ENCODE peak calls at places on chromosomes 5 and 9, in eight cellular contexts. V is uterus, Z is A549, O is RWPE1, L is AG04450, S is neural crest cell, E is osteoblast, T is heart left ventricle. U is an unnamed sample.

GRCh38 chr9:104386425-104387069 is 117.5 kb upstream of the OR13F1 start:
- DNase-seq in V (no peak), Z (peak; percentile 23), O (peak; percentile 64), L (no peak), S (no peak), E (peak; percentile 64), T (no peak), U (no peak)

GRCh38 chr9:87067426-87067825 is 120.1 kb upstream of the GAS1 start:
- DNase-seq in V (no peak), Z (no peak), O (no peak), L (no peak), S (no peak), E (no peak), T (no peak), U (no peak)

GRCh38 chr5:44603496-44604272 is 205.1 kb upstream of the MRPS30 start:
- DNase-seq in V (no peak), Z (no peak), O (no peak), L (no peak), S (no peak), E (no peak), T (peak; percentile 10), U (no peak)

GRCh38 chr5:130871346-130872086 is 293.5 kb downstream of the HINT1 start:
- DNase-seq in V (no peak), Z (peak; percentile 11), O (peak; percentile 35), L (no peak), S (peak; percentile 25), E (no peak), T (peak; percentile 49), U (peak; percentile 6)

GRCh38 chr5:149631506-149631905 is 50.2 kb downstream of the ARHGEF37 start:
- DNase-seq in V (no peak), Z (no peak), O (no peak), L (no peak), S (no peak), E (no peak), T (no peak), U (no peak)

GRCh38 chr5:72107874-72108199 is 562 bp downstream of the MAP1B start:
- DNase-seq in V (no peak), Z (peak; percentile 35), O (peak; percentile 34), L (no peak), S (no peak), E (peak; percentile 87), T (peak; percentile 28), U (peak; percentile 51)

GRCh38 chr5:123881791-123882244 is 369.8 kb downstream of the CSNK1G3 start:
- DNase-seq in V (no peak), Z (no peak), O (peak; percentile 32), L (no peak), S (no peak), E (no peak), T (no peak), U (no peak)

GRCh38 chr5:4639959-4640358 is 500.2 kb upstream of the ADAMTS16 start:
- DNase-seq in V (no peak), Z (no peak), O (no peak), L (no peak), S (no peak), E (no peak), T (no peak), U (no peak)

GRCh38 chr5:1526681-1527131 is 2.9 kb upstream of the LPCAT1 start:
- DNase-seq in V (peak; percentile 7), Z (no peak), O (no peak), L (no peak), S (no peak), E (peak; percentile 76), T (peak; percentile 13), U (no peak)

GRCh38 chr9:85740821-85741111 is 988 bp downstream of the AGTPBP1 start:
- DNase-seq in V (no peak), Z (no peak), O (peak; percentile 21), L (no peak), S (no peak), E (no peak), T (no peak), U (no peak)

GRCh38 chr9:134678671-134679443 is 37.3 kb downstream of the COL5A1 start:
- DNase-seq in V (no peak), Z (no peak), O (no peak), L (no peak), S (no peak), E (peak; percentile 56), T (no peak), U (no peak)

GRCh38 chr5:83721878-83722779 is 1.5 kb upstream of the HAPLN1 start:
- DNase-seq in V (no peak), Z (peak; percentile 67), O (peak; percentile 78), L (peak; percentile 11), S (peak; percentile 65), E (peak; percentile 96), T (peak; percentile 77), U (peak; percentile 78)

GRCh38 chr5:41921874-41922273 is 3.2 kb upstream of the FBXO4 start:
- DNase-seq in V (no peak), Z (no peak), O (peak; percentile 34), L (no peak), S (no peak), E (no peak), T (no peak), U (peak; percentile 33)

GRCh38 chr5:56409331-56410190 is 176.4 kb upstream of the ANKRD55 start:
- DNase-seq in V (no peak), Z (peak; percentile 38), O (peak; percentile 80), L (peak; percentile 89), S (no peak), E (peak; percentile 88), T (peak; percentile 35), U (no peak)

GRCh38 chr5:10663531-10664183 is 97.4 kb downstream of the DAP start:
- DNase-seq in V (no peak), Z (peak; percentile 47), O (no peak), L (no peak), S (no peak), E (no peak), T (peak; percentile 49), U (no peak)

GRCh38 chr5:42951847-42952411 is 88.2 kb downstream of the ANXA2R start:
- DNase-seq in V (no peak), Z (no peak), O (no peak), L (no peak), S (no peak), E (peak; percentile 79), T (peak; percentile 37), U (no peak)

GRCh38 chr9:130835441-130836298 is 616 bp downstream of the ABL1 start:
- DNase-seq in V (no peak), Z (peak; percentile 45), O (peak; percentile 55), L (no peak), S (peak; percentile 37), E (peak; percentile 83), T (peak; percentile 67), U (no peak)

DNA sequence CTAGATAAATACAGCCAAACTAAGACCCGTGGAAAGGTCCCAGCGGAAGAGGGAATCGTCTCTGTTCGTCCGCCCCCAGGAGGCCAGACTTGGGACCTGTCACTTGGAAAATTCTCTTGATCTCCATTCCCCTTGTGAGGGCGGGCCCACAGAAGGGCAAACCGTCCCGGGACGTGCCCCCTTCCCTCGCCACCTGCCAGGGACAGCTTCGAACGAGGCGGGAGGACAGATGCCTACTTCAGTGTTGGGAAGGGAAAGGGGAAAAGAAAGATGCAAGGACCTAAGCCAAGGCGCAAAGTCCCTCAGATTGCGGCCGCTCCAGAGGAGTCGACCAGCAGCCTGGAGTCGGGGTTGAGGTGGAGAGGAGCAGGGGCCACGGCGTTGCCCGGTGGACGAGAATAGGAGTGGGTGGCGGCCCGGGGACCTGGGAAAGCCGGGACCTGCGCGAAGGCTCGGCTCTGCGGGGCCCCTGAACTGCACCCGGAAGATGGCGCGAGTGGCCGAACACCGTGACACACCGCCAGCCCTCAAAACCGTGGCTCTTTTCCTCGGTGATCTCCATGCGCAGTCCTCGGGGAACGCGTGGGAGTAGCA is 4.4 kb upstream of the EBF1 start:
- DNase-seq in V (peak; percentile 47), Z (peak; percentile 35), O (no peak), L (no peak), S (no peak), E (no peak), T (peak; percentile 43), U (no peak)
- TF ChIP-seq CTCF in V (no peak), Z (peak; percentile 48), O (no peak), L (peak; percentile 40), S (peak; percentile 60), E (no peak), T (no peak), U (no peak)

GRCh38 chr5:6633469-6634326 is 458 bp downstream of the SRD5A1 start:
- DNase-seq in V (peak; percentile 23), Z (peak; percentile 22), O (peak; percentile 20), L (no peak), S (peak; percentile 44), E (peak; percentile 69), T (no peak), U (no peak)
- TF ChIP-seq CTCF in V (no peak), Z (no peak), O (no peak), L (no peak), S (peak; percentile 24), E (no peak), T (no peak), U (no peak)

DNA sequence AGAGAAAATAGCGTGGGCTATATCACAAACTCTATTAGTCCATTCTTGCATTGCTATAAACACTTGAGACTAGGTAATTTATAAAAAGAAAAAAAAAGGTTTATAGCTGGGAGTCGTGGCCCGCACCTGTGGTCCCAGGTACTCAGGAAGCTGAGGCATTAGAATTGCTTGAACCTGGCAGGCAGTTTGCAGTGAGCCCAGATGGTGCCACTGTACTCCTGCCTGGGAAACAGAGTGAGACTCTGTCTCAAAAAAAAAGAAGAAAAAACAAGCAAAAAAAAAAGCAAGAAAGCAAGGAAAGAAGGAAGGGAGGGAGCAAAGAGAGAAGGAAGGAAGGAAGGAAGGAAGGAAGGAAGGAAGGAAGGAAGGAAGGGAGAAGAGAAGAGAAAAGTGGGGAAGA is 904.2 kb upstream of the EDIL3 start:
- DNase-seq in V (no peak), Z (no peak), O (no peak), L (no peak), S (no peak), E (no peak), T (no peak), U (no peak)
- TF ChIP-seq CTCF in V (no peak), Z (no peak), O (no peak), L (no peak), S (no peak), E (no peak), T (no peak), U (no peak)

GRCh38 chr5:92922231-92922967 is 658.6 kb downstream of the NR2F1-AS1 start:
- DNase-seq in V (no peak), Z (no peak), O (no peak), L (no peak), S (no peak), E (no peak), T (no peak), U (no peak)
- TF ChIP-seq CTCF in V (no peak), Z (no peak), O (no peak), L (no peak), S (no peak), E (no peak), T (no peak), U (no peak)

U was measured in PC-9.